ENCODE peak calls at places on chromosomes 11 and 22, in four cellular contexts. Z is H9, I is neuronal stem cell, G is trophoblast cell. Y is an unnamed sample.

GRCh38 chr11:109511598-109511997 is 89.6 kb downstream of the C11orf87 start:
- DNase-seq in Z (no peak), I (no peak), G (no peak), Y (no peak)

GRCh38 chr11:72812968-72813739 is 1.1 kb upstream of the ATG16L2 start:
- DNase-seq in I (no peak), G (peak), Z (peak), Y (peak)

GRCh38 chr11:58075781-58076180 is 45.0 kb downstream of the OR6Q1 start:
- DNase-seq in G (no peak), I (no peak), Z (no peak), Y (peak)

GRCh38 chr11:63448646-63449045 is 42.3 kb downstream of the PLAAT5 start:
- DNase-seq in G (no peak), Z (peak), I (no peak), Y (no peak)

GRCh38 chr22:38086001-38086845 is 2.2 kb upstream of the SLC16A8 start:
- DNase-seq in G (no peak), I (no peak), Z (peak), Y (no peak)

GRCh38 chr22:19488884-19489843 is 9.4 kb downstream of the CDC45 start:
- DNase-seq in Z (no peak), G (no peak), I (no peak), Y (peak)

GRCh38 chr11:20013346-20014066 is 146.8 kb downstream of the DBX1 start:
- DNase-seq in Z (no peak), I (no peak), G (no peak), Y (no peak)

GRCh38 chr11:8796926-8797325 is 114.1 kb upstream of the AKIP1 start:
- DNase-seq in I (no peak), Z (no peak), G (no peak), Y (no peak)

GRCh38 chr11:64156235-64157011 is 9.5 kb downstream of the MACROD1 start:
- DNase-seq in Z (no peak), G (no peak), I (no peak), Y (no peak)

GRCh38 chr11:83493918-83494317 is 207.8 kb upstream of the CCDC90B start:
- DNase-seq in G (no peak), Z (no peak), I (no peak), Y (no peak)

GRCh38 chr11:1796297-1797011 is 32.7 kb upstream of the CTSD start:
- DNase-seq in G (peak), I (no peak), Z (peak), Y (no peak)

GRCh38 chr22:23152238-23153114 is 7.2 kb downstream of the RAB36 start:
- DNase-seq in Z (no peak), I (no peak), G (no peak), Y (no peak)

GRCh38 chr22:35381424-35381772 is 502 bp downstream of the HMOX1 start:
- DNase-seq in I (no peak), G (no peak), Z (no peak), Y (no peak)
- H2BK5ac ChIP-seq in I (no peak), G (peak), Z (no peak), Y (no peak)

DNA sequence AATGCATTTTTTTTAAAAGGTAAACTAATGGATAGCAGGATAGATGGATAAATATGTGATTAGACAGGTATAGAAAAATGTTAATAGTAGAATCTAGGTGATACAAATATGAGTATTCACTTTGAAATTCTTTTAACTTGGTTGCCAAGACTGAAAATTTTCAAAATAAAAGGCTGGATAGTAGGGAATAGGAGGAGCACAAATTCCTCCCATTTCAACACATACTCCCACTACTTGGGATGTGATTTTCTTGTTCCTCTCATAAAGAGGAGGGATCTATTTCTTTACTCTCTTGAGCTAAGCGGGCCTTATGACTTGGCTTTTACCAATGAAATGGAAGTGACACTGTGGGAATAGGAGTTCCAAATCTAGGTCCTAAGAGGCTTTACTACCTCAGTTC is 35.9 kb downstream of the PIK3C2A start:
- DNase-seq in G (no peak), I (no peak), Z (no peak), Y (no peak)
- H2BK5ac ChIP-seq in G (no peak), I (no peak), Z (no peak), Y (no peak)

GRCh38 chr22:28783786-28784671 is 11.5 kb downstream of the CCDC117 start:
- DNase-seq in I (no peak), Z (no peak), G (no peak), Y (peak)
- H2BK5ac ChIP-seq in I (no peak), Z (no peak), G (no peak), Y (no peak)

DNA sequence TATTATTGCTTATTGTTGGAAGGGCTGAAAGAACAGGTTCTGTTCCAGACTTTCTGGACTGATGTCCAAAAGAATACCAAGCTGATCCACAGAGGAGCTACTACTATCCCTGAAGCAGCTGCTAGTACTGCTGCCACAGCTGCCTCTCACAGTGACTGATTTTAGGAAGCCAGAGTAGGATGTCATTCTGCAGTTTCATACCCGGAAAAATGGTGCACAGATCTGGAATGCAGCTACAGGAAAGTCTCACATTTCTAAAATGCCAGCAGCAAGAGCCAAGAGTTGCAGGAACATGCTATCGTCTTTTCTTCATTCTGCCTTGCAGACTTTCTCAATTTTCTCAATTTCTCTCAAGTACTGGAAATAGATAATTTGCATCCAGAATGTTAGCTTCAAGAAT is 19.3 kb upstream of the CCDC179 start:
- DNase-seq in G (peak), Z (no peak), I (no peak), Y (no peak)
- H2BK5ac ChIP-seq in G (no peak), Z (no peak), I (no peak), Y (no peak)

GRCh38 chr22:20980938-20981722 is 967 bp upstream of the LZTR1 start:
- DNase-seq in Z (no peak), G (no peak), I (no peak), Y (no peak)

GRCh38 chr22:20980523-20980922 is 1.6 kb upstream of the LZTR1 start:
- DNase-seq in Z (no peak), I (no peak), G (no peak), Y (no peak)

GRCh38 chr22:20983081-20983745 is 1.1 kb downstream of the LZTR1 start:
- DNase-seq in I (no peak), Z (no peak), G (no peak), Y (peak)

GRCh38 chr22:20981787-20982562 is at the start of gene LZTR1:
- DNase-seq in Z (peak), G (peak), I (peak), Y (peak)

GRCh38 chr22:20982563-20982882 is 426 bp downstream of the LZTR1 start:
- DNase-seq in Z (no peak), I (no peak), G (no peak), Y (no peak)
- H2BK5ac ChIP-seq in Z (no peak), I (peak), G (no peak), Y (no peak)

GRCh38 chr11:122189259-122189658 is 73.2 kb upstream of the BLID start:
- DNase-seq in G (no peak), Z (no peak), I (no peak), Y (peak)
- H2BK5ac ChIP-seq in G (no peak), Z (no peak), I (no peak), Y (no peak)

GRCh38 chr11:126282361-126282741 is 542 bp upstream of the TIRAP start:
- DNase-seq in I (no peak), Z (peak), G (no peak), Y (peak)
- H2BK5ac ChIP-seq in I (peak), Z (no peak), G (no peak), Y (no peak)

GRCh38 chr11:77093056-77093891 is 9.4 kb upstream of the OMP start:
- DNase-seq in I (no peak), G (no peak), Z (no peak), Y (no peak)

GRCh38 chr11:77093987-77094840 is 8.4 kb upstream of the OMP start:
- DNase-seq in Z (no peak), G (no peak), I (no peak), Y (no peak)

GRCh38 chr11:77094841-77095365 is 7.7 kb upstream of the OMP start:
- DNase-seq in Z (no peak), G (no peak), I (no peak), Y (no peak)

GRCh38 chr11:77096591-77097019 is 6.0 kb upstream of the OMP start:
- DNase-seq in G (no peak), I (no peak), Z (no peak), Y (no peak)

GRCh38 chr11:77095551-77096490 is 6.8 kb upstream of the OMP start:
- DNase-seq in Z (no peak), G (no peak), I (no peak), Y (no peak)
- H2BK5ac ChIP-seq in Z (no peak), G (no peak), I (peak), Y (no peak)

DNA sequence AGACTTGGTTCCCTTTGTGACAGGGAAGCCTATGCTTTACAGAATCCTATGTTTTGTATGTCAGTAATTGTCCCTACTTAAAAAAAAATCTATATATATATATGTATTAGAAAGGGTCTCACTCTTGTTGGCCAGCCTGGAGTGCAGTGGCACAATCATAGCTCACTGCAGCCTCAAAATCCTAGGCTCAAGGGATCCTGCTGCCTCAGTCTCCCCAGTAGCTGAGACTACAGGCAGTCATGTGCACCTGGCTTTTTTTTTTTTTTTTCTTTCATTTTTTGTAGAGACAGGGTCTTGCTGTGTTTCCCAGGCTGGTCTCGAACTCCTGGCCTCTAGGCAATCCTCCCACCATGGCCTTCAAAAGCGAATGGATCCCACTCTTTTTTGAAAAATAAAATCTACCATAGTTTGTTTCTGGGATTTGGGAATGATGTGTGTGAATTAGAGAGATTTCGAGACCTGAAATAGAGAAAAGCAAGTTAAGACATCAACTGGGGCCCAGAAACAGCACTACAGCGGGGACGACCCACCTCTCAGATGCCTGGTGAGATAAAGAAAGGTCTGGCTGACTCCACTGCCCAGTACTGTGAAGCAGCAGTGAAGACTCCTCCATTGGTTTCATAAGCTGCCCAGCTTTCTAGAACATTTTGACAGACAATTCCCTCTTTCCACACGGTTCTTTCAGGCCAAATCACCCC is 1.9 kb upstream of the NEAT1 start:
- DNase-seq in Z (no peak), G (no peak), I (no peak), Y (no peak)
- H2BK5ac ChIP-seq in Z (no peak), G (peak), I (no peak), Y (peak)

Y was measured in mesenchymal stem cell.